ENCODE peak calls at places on chromosomes 7 and 10, in seven cellular contexts. X is Right ventricle myocardium superior, Q is cardiac muscle cell, V is nephron progenitor cell, C is Ammon's horn, L is right atrium auricular region, W is GM23248. I is an unnamed sample.

GRCh38 chr7:155643804-155644177 is 670 bp upstream of the RBM33 start:
- DNase-seq in X (no peak), Q (peak), V (peak), C (no peak), L (no peak), W (peak), I (no peak)

GRCh38 chr10:116155191-116155590 is 117.8 kb downstream of the GFRA1 start:
- DNase-seq in X (no peak), Q (no peak), V (no peak), C (no peak), L (no peak), W (no peak), I (no peak)

GRCh38 chr7:23043441-23043840 is 29.5 kb upstream of the HYCC1 start:
- DNase-seq in X (no peak), Q (no peak), V (no peak), C (no peak), L (no peak), W (peak), I (peak)

GRCh38 chr7:50226669-50227068 is 77.8 kb upstream of the IKZF1 start:
- DNase-seq in X (no peak), Q (no peak), V (no peak), C (no peak), L (no peak), W (no peak), I (no peak)

GRCh38 chr10:127802532-127803055 is 65.6 kb downstream of the FOXI2 start:
- DNase-seq in X (no peak), Q (no peak), V (no peak), C (no peak), L (no peak), W (peak), I (no peak)

GRCh38 chr10:59709472-59710125 is at the start of gene SLC16A9:
- DNase-seq in X (peak), Q (peak), V (peak), C (peak), L (no peak), W (peak), I (no peak)

GRCh38 chr10:103660364-103661197 is 167.1 kb downstream of the NEURL1 start:
- DNase-seq in X (no peak), Q (peak), V (no peak), C (no peak), L (no peak), W (peak), I (peak)

GRCh38 chr10:106360870-106361269 is 803.6 kb downstream of the SORCS1 start:
- DNase-seq in X (no peak), Q (peak), V (no peak), C (peak), L (no peak), W (peak), I (no peak)

GRCh38 chr7:111933614-111934013 is 272.6 kb downstream of the DOCK4 start:
- DNase-seq in X (no peak), Q (no peak), V (no peak), C (no peak), L (no peak), W (no peak), I (no peak)

GRCh38 chr10:93475871-93476270 is 6.3 kb downstream of the MYOF start:
- DNase-seq in X (no peak), Q (no peak), V (no peak), C (no peak), L (peak), W (peak), I (no peak)

GRCh38 chr7:47128719-47129118 is 453.2 kb downstream of the TNS3 start:
- DNase-seq in X (no peak), Q (no peak), V (no peak), C (no peak), L (no peak), W (peak), I (no peak)

GRCh38 chr7:30916767-30917166 is 5.1 kb downstream of the AQP1 start:
- DNase-seq in X (peak), Q (no peak), V (no peak), C (no peak), L (no peak), W (no peak), I (no peak)

GRCh38 chr10:14163374-14164125 is 167.2 kb downstream of the FRMD4A start:
- DNase-seq in X (no peak), Q (no peak), V (no peak), C (no peak), L (no peak), W (no peak), I (no peak)

GRCh38 chr10:100895346-100895745 is 17.4 kb upstream of the SLF2 start:
- DNase-seq in X (no peak), Q (no peak), V (no peak), C (no peak), L (no peak), W (no peak), I (no peak)

GRCh38 chr10:61125560-61126250 is 181.7 kb upstream of the RHOBTB1 start:
- DNase-seq in X (no peak), Q (no peak), V (no peak), C (no peak), L (no peak), W (no peak), I (no peak)

GRCh38 chr7:155205368-155206285 is 92.1 kb upstream of the INSIG1 start:
- DNase-seq in X (peak), Q (peak), V (peak), C (peak), L (peak), W (peak), I (peak)

GRCh38 chr7:121501566-121501965 is 105.5 kb upstream of the FAM3C start:
- DNase-seq in X (no peak), Q (no peak), V (no peak), C (no peak), L (no peak), W (no peak), I (no peak)

GRCh38 chr7:31372538-31372937 is 32.0 kb upstream of the NEUROD6 start:
- DNase-seq in X (no peak), Q (no peak), V (no peak), C (no peak), L (no peak), W (no peak), I (no peak)

GRCh38 chr7:90552521-90552920 is 43.6 kb upstream of the CDK14 start:
- DNase-seq in X (no peak), Q (peak), V (no peak), C (no peak), L (no peak), W (peak), I (no peak)

GRCh38 chr10:17980796-17981195 is 29.1 kb downstream of the SLC39A12 start:
- DNase-seq in X (no peak), Q (no peak), V (no peak), C (no peak), L (no peak), W (peak), I (no peak)

GRCh38 chr7:9201928-9202327 is 768.5 kb downstream of the NXPH1 start:
- DNase-seq in X (no peak), Q (no peak), V (no peak), C (no peak), L (no peak), W (no peak), I (no peak)

GRCh38 chr7:64672414-64672813 is 6.5 kb downstream of the ZNF107 start:
- DNase-seq in X (no peak), Q (no peak), V (no peak), C (no peak), L (no peak), W (no peak), I (no peak)

GRCh38 chr7:45182856-45183710 is 25.5 kb downstream of the RAMP3 start:
- DNase-seq in X (no peak), Q (no peak), V (no peak), C (no peak), L (no peak), W (no peak), I (no peak)

GRCh38 chr7:133778472-133778871 is 348.7 kb upstream of the LRGUK start:
- DNase-seq in X (no peak), Q (no peak), V (no peak), C (no peak), L (no peak), W (no peak), I (no peak)

GRCh38 chr10:79249156-79250121 is 97.8 kb upstream of the PPIF start:
- DNase-seq in X (no peak), Q (no peak), V (no peak), C (no peak), L (no peak), W (no peak), I (no peak)

GRCh38 chr7:90824386-90825307 is 228.5 kb downstream of the CDK14 start:
- DNase-seq in X (no peak), Q (peak), V (no peak), C (no peak), L (no peak), W (peak), I (no peak)

GRCh38 chr7:150722403-150723065 is 6.1 kb downstream of the GIMAP1 start:
- DNase-seq in X (no peak), Q (no peak), V (no peak), C (no peak), L (no peak), W (no peak), I (no peak)